ENCODE peak calls at places on chromosomes 4 and X, in six cellular contexts. O is cardiac muscle cell; G is HT-29; B is activated CD8-positive, alpha-beta memory T cell treated with anti-CD3 and anti-CD28 coated beads for 24 hours; P is amniotic stem cell; E is hypothalamus. S is an unnamed sample.

GRCh38 chrX:133999013-133999705 is 13.8 kb upstream of the GPC3 start:
- DNase-seq in O (peak; percentile 50), G (no peak), B (no peak), P (no peak), E (no peak), S (no peak)

GRCh38 chr4:140556372-140557085 is 12.2 kb downstream of the UCP1 start:
- DNase-seq in O (no peak), G (no peak), B (no peak), P (no peak), E (no peak), S (no peak)

GRCh38 chrX:81120270-81120935 is 81.3 kb downstream of the HMGN5 start:
- DNase-seq in O (peak; percentile 36), G (peak; percentile 36), B (no peak), P (no peak), E (no peak), S (no peak)

GRCh38 chrX:123185714-123186113 is 1.6 kb downstream of the GRIA3 start:
- DNase-seq in O (peak; percentile 10), G (no peak), B (no peak), P (no peak), E (no peak), S (peak; percentile 32)

GRCh38 chr4:142088906-142089305 is 452.5 kb downstream of the IL15 start:
- DNase-seq in O (no peak), G (no peak), B (no peak), P (no peak), E (no peak), S (no peak)

GRCh38 chr4:128225148-128225547 is 62.5 kb downstream of the PGRMC2 start:
- DNase-seq in O (peak; percentile 50), G (no peak), B (no peak), P (no peak), E (no peak), S (no peak)

GRCh38 chr4:137417676-137418075 is 114.6 kb downstream of the PCDH18 start:
- DNase-seq in O (no peak), G (no peak), B (no peak), P (peak; percentile 32), E (no peak), S (no peak)

GRCh38 chr4:19473569-19473968 is 778.1 kb upstream of the SLIT2 start:
- DNase-seq in O (no peak), G (no peak), B (no peak), P (no peak), E (no peak), S (no peak)

GRCh38 chrX:22126311-22126710 is 94.2 kb downstream of the PHEX start:
- DNase-seq in O (no peak), G (no peak), B (no peak), P (no peak), E (no peak), S (no peak)

GRCh38 chrX:153560000-153560399 is 38.9 kb downstream of the CCNQ start:
- DNase-seq in O (no peak), G (no peak), B (no peak), P (no peak), E (no peak), S (no peak)

GRCh38 chrX:69431417-69431816 is 72.7 kb upstream of the NALF2 start:
- DNase-seq in O (no peak), G (no peak), B (no peak), P (no peak), E (no peak), S (no peak)

GRCh38 chrX:10447577-10448214 is 172.7 kb downstream of the MID1 start:
- DNase-seq in O (no peak), G (peak; percentile 3), B (no peak), P (no peak), E (no peak), S (no peak)

GRCh38 chrX:17836830-17837229 is 24.3 kb downstream of the RAI2 start:
- DNase-seq in O (no peak), G (no peak), B (no peak), P (no peak), E (no peak), S (no peak)

GRCh38 chrX:153825042-153825441 is 5.3 kb downstream of the PDZD4 start:
- DNase-seq in O (no peak), G (no peak), B (no peak), P (no peak), E (no peak), S (no peak)

GRCh38 chr4:111630705-111631104 is 514.5 kb upstream of the FAM241A start:
- DNase-seq in O (peak; percentile 25), G (peak; percentile 38), B (no peak), P (peak; percentile 15), E (no peak), S (no peak)

GRCh38 chrX:153778151-153778551 is 2.7 kb upstream of the SRPK3 start:
- DNase-seq in O (no peak), G (no peak), B (no peak), P (no peak), E (no peak), S (no peak)